ENCODE peak calls at places on chromosome 5, in seven cellular contexts. P is pancreas, W is astrocyte, Q is GM23338, L is OCI-LY7, F is nephron progenitor cell, K is AG04450. R is an unnamed sample.

GRCh38 chr5:126004636-126005035 is 418.6 kb upstream of the GRAMD2B start:
- DNase-seq in P (no peak), W (no peak), Q (no peak), L (no peak), F (no peak), K (no peak), R (no peak)

GRCh38 chr5:126016256-126016655 is 407.0 kb upstream of the GRAMD2B start:
- DNase-seq in P (no peak), W (no peak), Q (no peak), L (no peak), F (no peak), K (no peak), R (no peak)

GRCh38 chr5:54296386-54296785 is 14.0 kb downstream of the ARL15 start:
- DNase-seq in P (peak), W (no peak), Q (no peak), L (peak), F (no peak), K (no peak), R (no peak)

GRCh38 chr5:2802693-2803365 is 51.4 kb upstream of the IRX2 start:
- DNase-seq in P (no peak), W (no peak), Q (no peak), L (no peak), F (no peak), K (no peak), R (no peak)

GRCh38 chr5:153496835-153497234 is 6.4 kb downstream of the GRIA1 start:
- DNase-seq in P (no peak), W (no peak), Q (peak), L (peak), F (no peak), K (no peak), R (peak)

GRCh38 chr5:125140855-125141254 is 394.4 kb upstream of the ZNF608 start:
- DNase-seq in P (no peak), W (peak), Q (no peak), L (peak), F (no peak), K (peak), R (peak)

GRCh38 chr5:133273661-133274596 is 222.1 kb downstream of the HSPA4 start:
- DNase-seq in P (no peak), W (peak), Q (no peak), L (no peak), F (no peak), K (no peak), R (peak)

GRCh38 chr5:112682621-112683061 is 55.0 kb upstream of the APC start:
- DNase-seq in P (no peak), W (peak), Q (no peak), L (no peak), F (no peak), K (no peak), R (peak)

GRCh38 chr5:65209341-65209740 is 272.4 kb downstream of the ADAMTS6 start:
- DNase-seq in P (no peak), W (peak), Q (no peak), L (no peak), F (no peak), K (peak), R (peak)

GRCh38 chr5:32339198-32339597 is 26.5 kb upstream of the MTMR12 start:
- DNase-seq in P (no peak), W (peak), Q (peak), L (peak), F (no peak), K (no peak), R (no peak)

GRCh38 chr5:151950681-151951080 is 26.0 kb upstream of the GLRA1 start:
- DNase-seq in P (no peak), W (no peak), Q (no peak), L (no peak), F (peak), K (no peak), R (no peak)

GRCh38 chr5:96146675-96147074 is 185.0 kb upstream of the ELL2 start:
- DNase-seq in P (no peak), W (peak), Q (peak), L (peak), F (no peak), K (peak), R (peak)

GRCh38 chr5:150075806-150076205 is 10.5 kb downstream of the CSF1R start:
- DNase-seq in P (no peak), W (no peak), Q (no peak), L (peak), F (no peak), K (no peak), R (no peak)

GRCh38 chr5:20276959-20277263 is 288.9 kb upstream of the CDH18 start:
- DNase-seq in P (no peak), W (no peak), Q (peak), L (no peak), F (no peak), K (no peak), R (no peak)

GRCh38 chr5:6328173-6328572 is 50.2 kb downstream of the MED10 start:
- DNase-seq in P (no peak), W (peak), Q (peak), L (peak), F (peak), K (no peak), R (peak)

GRCh38 chr5:73155541-73156222 is 17.3 kb upstream of the TMEM174 start:
- DNase-seq in P (no peak), W (no peak), Q (no peak), L (no peak), F (no peak), K (no peak), R (no peak)
- TF ChIP-seq CTCF in P (no peak), W (no peak), Q (no peak), L (no peak), F (no peak), K (no peak), R (no peak)

GRCh38 chr5:61071565-61071964 is 90.7 kb downstream of the SMIM15 start:
- DNase-seq in P (no peak), W (no peak), Q (peak), L (no peak), F (no peak), K (no peak), R (peak)
- TF ChIP-seq CTCF in P (no peak), W (no peak), Q (no peak), L (no peak), F (no peak), K (no peak), R (no peak)

GRCh38 chr5:145697251-145698016 is 137.7 kb downstream of the PRELID2 start:
- DNase-seq in P (no peak), W (peak), Q (peak), L (peak), F (peak), K (peak), R (peak)
- TF ChIP-seq CTCF in P (no peak), W (peak), Q (peak), L (peak), F (peak), K (peak), R (peak)

GRCh38 chr5:1252681-1253080 is 27.5 kb downstream of the SLC6A18 start:
- DNase-seq in P (no peak), W (no peak), Q (no peak), L (no peak), F (no peak), K (no peak), R (no peak)

GRCh38 chr5:1254196-1254595 is 29.0 kb downstream of the SLC6A18 start:
- DNase-seq in P (no peak), W (no peak), Q (no peak), L (no peak), F (no peak), K (no peak), R (no peak)

GRCh38 chr5:1249366-1250280 is 24.4 kb downstream of the SLC6A18 start:
- DNase-seq in P (no peak), W (no peak), Q (no peak), L (no peak), F (no peak), K (no peak), R (no peak)

GRCh38 chr5:1253456-1254105 is 28.4 kb downstream of the SLC6A18 start:
- DNase-seq in P (no peak), W (no peak), Q (no peak), L (no peak), F (no peak), K (no peak), R (no peak)

DNA sequence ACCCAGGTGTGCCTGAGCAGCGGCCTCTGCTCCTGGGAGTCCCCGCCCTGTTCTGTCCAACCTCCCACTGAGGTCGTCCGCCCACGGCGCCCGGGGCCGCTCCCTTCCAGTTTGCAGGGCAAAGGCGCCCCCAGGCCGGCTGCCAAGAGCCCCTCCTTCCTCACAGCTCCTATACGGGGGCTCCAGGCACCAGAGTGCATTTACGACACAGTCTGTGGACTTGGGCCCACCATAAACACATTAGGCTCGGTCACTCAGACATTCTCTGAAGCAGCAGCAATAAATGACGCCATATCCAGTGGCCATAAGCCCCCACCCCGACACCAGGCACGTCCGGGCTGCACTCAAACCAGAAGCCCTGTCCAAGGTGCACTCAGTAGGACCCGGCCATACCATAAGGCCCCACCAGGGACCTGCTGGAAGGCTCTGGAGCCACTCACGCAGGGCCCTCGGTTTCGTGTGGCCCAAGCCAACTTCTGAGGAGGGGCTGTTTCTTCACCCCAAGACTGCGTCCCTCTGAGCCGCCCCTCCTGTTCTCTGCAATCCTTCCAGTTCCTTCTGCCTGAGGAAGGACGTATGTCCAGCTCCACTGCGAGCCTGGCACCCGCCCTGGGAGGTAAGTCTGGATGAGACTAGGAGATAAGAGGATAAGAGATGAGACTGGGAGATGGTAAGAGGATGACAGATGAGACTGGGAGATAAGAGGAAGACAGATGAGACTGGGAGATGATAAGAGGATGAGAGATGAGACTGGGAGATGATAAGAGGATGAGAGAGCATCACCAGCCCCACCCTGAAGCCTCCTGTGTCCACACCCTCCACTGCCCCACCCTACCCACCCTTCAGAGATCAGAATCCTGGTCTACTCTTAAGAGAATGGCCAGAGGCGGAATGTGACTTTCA is 26.7 kb downstream of the SLC6A18 start:
- DNase-seq in P (no peak), W (no peak), Q (no peak), L (no peak), F (no peak), K (no peak), R (no peak)
- TF ChIP-seq CTCF in P (no peak), W (no peak), Q (no peak), L (no peak), F (no peak), K (no peak), R (no peak)

DNA sequence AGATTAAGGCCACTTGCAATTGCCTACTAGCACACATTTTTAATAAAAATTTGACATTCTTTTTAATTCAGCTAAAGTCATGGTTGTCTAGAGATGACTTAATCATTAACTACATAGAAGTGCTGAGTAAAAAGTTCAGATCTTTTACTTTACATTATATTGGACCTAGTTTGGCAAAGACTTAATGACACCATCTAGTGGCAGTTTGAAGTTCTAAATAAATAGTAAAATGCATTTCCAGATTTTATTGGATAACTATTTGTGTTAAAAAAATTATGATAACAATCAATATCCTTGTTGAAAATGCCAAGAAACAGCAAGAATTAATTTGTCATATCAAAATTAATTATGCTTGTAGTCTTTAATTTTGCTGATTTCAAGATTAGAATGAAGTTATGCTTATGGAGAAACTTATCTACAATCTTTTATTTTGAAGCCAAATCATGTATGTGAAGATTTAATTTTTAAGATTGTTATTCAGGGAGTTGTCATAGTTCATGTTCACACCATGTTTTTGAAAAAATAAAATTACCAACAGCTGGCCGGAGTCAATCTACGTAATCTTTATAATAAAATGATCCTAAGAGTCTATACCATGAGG is 69.6 kb upstream of the PJA2 start:
- DNase-seq in P (no peak), W (no peak), Q (peak), L (peak), F (no peak), K (no peak), R (peak)
- TF ChIP-seq CTCF in P (no peak), W (peak), Q (peak), L (peak), F (no peak), K (peak), R (peak)

GRCh38 chr5:42894057-42894456 is 82.4 kb upstream of the SELENOP start:
- DNase-seq in P (no peak), W (no peak), Q (peak), L (no peak), F (peak), K (no peak), R (peak)
- TF ChIP-seq CTCF in P (no peak), W (no peak), Q (peak), L (peak), F (no peak), K (peak), R (no peak)

DNA sequence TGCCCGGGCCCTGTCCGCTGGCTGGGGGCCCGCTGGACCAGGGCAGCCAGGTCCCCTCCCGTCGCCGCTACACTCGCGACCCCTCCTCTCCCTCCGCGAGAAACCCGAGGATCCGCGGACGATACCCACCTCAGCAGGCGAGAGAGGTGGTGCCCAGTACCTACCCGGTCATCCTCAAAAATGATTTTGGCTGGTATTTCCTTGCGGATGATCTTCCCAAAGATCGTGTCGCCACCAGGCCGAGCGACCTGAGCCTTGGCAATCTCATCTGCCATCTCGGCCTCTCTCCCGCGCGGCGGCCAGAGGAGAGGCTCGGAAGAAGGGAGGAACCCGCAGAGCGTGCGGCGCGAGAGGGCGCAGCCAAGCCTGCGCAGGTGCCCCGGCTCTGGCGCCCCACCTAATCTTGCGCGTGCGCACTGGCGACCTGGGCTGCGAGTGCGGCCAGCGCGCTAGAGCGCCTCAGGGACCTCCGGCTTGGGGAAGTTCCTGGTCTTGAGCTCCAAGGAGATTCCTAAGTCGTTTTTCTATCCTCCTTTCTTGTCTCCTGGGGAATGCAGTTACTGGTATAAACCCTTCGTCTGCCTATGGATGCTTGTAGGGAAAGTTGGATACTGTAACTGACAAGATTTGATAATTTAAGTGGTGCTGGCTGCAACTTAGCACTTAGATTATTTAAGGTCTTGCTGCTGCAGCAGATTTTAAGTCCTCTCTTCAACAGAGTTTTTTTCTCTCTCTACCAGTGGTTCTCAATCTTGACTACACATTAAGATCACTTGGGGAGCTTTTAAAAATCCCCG is at the start of gene HINT1:
- DNase-seq in P (peak), W (peak), Q (peak), L (peak), F (peak), K (peak), R (peak)
- TF ChIP-seq CTCF in P (no peak), W (no peak), Q (no peak), L (peak), F (no peak), K (peak), R (peak)

DNA sequence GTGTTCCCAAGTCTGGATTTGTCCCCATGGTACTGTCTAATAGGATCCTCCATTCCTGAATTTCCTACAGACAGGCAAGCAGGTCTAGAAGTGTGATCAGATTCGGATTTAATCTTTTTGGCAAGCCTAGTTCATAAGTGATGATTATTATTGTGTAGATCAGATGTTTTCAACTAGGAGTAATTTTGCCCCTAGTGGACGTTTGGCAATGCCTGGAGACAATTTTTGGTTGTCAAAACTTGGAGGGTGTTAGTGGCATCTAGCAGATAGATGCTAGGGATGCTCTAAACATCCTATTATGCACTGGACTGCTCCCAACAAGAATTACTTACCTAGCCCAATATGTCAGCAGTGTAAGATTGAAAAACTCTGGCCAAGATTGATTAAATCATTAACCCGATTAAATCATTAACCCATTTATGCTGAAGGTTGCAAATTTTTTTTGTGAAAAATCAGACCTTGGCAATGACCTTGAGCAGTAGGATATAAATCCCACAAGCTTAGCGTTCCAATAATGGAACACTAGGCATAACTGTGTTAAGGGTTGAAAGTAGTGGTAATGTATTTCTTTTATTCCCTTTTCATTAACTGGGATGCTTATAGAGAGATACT is 28.2 kb downstream of the TCERG1 start:
- DNase-seq in P (no peak), W (no peak), Q (peak), L (peak), F (no peak), K (no peak), R (no peak)
- TF ChIP-seq CTCF in P (no peak), W (peak), Q (peak), L (peak), F (no peak), K (peak), R (peak)

GRCh38 chr5:14859150-14859549 is 12.4 kb downstream of the ANKH start:
- DNase-seq in P (no peak), W (no peak), Q (no peak), L (no peak), F (no peak), K (no peak), R (no peak)

GRCh38 chr5:14859980-14860379 is 11.6 kb downstream of the ANKH start:
- DNase-seq in P (no peak), W (no peak), Q (no peak), L (no peak), F (no peak), K (no peak), R (no peak)

GRCh38 chr5:14863105-14863504 is 8.5 kb downstream of the ANKH start:
- DNase-seq in P (no peak), W (no peak), Q (no peak), L (no peak), F (no peak), K (no peak), R (no peak)

GRCh38 chr5:14864181-14864812 is 7.3 kb downstream of the ANKH start:
- DNase-seq in P (no peak), W (no peak), Q (no peak), L (no peak), F (no peak), K (no peak), R (no peak)

DNA sequence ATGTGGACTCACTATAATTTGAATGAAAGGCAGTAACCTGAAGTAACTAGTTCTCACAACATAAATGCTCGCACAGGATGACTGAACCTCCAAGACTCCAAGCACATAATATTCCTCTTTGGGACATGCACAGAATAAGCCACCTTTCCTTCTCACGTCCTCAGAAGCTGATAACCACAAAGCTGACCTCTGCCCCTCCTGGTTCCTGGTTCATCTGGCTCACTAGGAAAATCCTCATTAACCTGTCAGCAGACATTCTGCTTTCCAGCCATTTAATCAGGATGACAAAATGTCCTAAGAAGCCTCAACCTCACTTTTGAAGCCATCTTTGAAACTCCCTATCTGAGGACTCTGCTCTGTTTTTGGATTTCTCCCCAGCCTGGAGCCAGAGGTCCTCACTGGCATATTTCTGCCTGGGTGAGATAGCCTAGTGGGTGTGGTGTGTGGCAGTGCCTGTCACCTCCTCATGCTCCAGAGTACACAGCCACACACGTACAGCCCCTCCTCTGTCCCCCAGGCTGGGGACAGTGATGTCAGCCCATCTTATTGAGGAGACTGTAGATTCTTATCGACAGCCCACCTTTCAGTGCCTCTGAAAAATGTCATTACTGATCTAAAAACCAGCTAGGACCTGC is 10.3 kb downstream of the ANKH start:
- DNase-seq in P (no peak), W (no peak), Q (no peak), L (no peak), F (no peak), K (no peak), R (no peak)
- TF ChIP-seq CTCF in P (no peak), W (no peak), Q (no peak), L (no peak), F (no peak), K (no peak), R (no peak)